ENCODE peak calls at places on chromosomes 16 and 17, in eight cellular contexts. X, N, Z, C, A, O, S and V are unnamed samples.

GRCh38 chr17:18043491-18043890 is 4.3 kb downstream of the GID4 start:
- DNase-seq in X (no peak), N (no peak), Z (no peak), C (no peak), A (no peak), O (no peak), S (peak; percentile 30), V (no peak)

GRCh38 chr16:31138621-31139578 is 3.4 kb upstream of the PRSS8 start:
- DNase-seq in X (peak; percentile 76), N (peak; percentile 91), Z (peak; percentile 20), C (no peak), A (peak; percentile 91), O (no peak), S (no peak), V (no peak)

GRCh38 chr17:20184977-20185619 is 175.9 kb downstream of the SPECC1 start:
- DNase-seq in X (no peak), N (no peak), Z (no peak), C (no peak), A (no peak), O (no peak), S (peak; percentile 53), V (no peak)

GRCh38 chr16:10501016-10501607 is 79.3 kb downstream of the EMP2 start:
- DNase-seq in X (no peak), N (no peak), Z (no peak), C (no peak), A (no peak), O (no peak), S (peak; percentile 90), V (no peak)

GRCh38 chr17:39921323-39921722 is 2.9 kb upstream of the GSDMB start:
- DNase-seq in X (no peak), N (no peak), Z (no peak), C (no peak), A (no peak), O (no peak), S (no peak), V (no peak)

GRCh38 chr17:65366102-65366844 is 195.2 kb downstream of the AXIN2 start:
- DNase-seq in X (no peak), N (no peak), Z (no peak), C (no peak), A (no peak), O (no peak), S (no peak), V (no peak)

GRCh38 chr17:4232168-4232813 is 31.5 kb downstream of the ANKFY1 start:
- DNase-seq in X (no peak), N (no peak), Z (no peak), C (no peak), A (no peak), O (no peak), S (no peak), V (no peak)

GRCh38 chr16:88533381-88533831 is 36.8 kb upstream of the ZC3H18 start:
- DNase-seq in X (no peak), N (no peak), Z (peak; percentile 52), C (no peak), A (no peak), O (no peak), S (no peak), V (no peak)

GRCh38 chr17:77437747-77438146 is 297.0 kb downstream of the SEC14L1 start:
- DNase-seq in X (no peak), N (no peak), Z (no peak), C (no peak), A (no peak), O (no peak), S (no peak), V (no peak)

GRCh38 chr17:77645441-77646430 is 312.8 kb upstream of the TNRC6C start:
- DNase-seq in X (no peak), N (no peak), Z (no peak), C (no peak), A (no peak), O (no peak), S (no peak), V (no peak)

GRCh38 chr16:88678224-88678979 is 7.9 kb downstream of the SNAI3 start:
- DNase-seq in X (no peak), N (no peak), Z (no peak), C (no peak), A (no peak), O (no peak), S (no peak), V (no peak)

GRCh38 chr16:726438-727290 is at the start of the genes CCDC78 and HAGHL:
- DNase-seq in X (no peak), N (peak; percentile 65), Z (no peak), C (no peak), A (peak; percentile 61), O (no peak), S (peak; percentile 88), V (peak; percentile 81)

GRCh38 chr16:70778901-70779309 is 22.1 kb downstream of the VAC14 start:
- DNase-seq in X (peak; percentile 88), N (no peak), Z (peak; percentile 80), C (peak; percentile 80), A (peak; percentile 38), O (no peak), S (peak; percentile 25), V (peak; percentile 85)

GRCh38 chr16:58187092-58187491 is 10.8 kb downstream of the CSNK2A2 start:
- DNase-seq in X (no peak), N (no peak), Z (no peak), C (no peak), A (no peak), O (no peak), S (no peak), V (no peak)

GRCh38 chr17:82245144-82246039 is 16.6 kb downstream of the SLC16A3 start:
- DNase-seq in X (no peak), N (no peak), Z (no peak), C (no peak), A (no peak), O (no peak), S (no peak), V (peak; percentile 73)

DNA sequence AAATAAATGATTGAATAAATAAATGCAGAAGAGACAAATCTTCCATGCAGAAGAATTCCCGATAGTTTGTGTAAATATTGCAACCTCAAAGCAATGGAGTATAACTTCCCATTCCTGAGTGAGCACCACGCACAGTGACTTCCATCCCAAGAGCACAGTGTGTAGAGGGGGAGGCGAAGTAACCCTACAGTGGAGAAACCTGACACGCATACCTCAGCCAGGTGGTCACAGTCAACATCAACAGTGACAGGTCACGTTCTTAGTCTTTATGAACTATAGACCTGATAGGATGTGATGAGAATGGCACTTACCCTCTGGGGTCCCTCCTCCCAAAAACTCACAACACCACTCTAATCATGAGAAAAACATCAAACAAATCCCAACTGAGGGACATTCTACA is 111.6 kb downstream of the DYNLRB2 start:
- DNase-seq in X (no peak), N (no peak), Z (no peak), C (no peak), A (no peak), O (no peak), S (no peak), V (no peak)
- H3K27ac ChIP-seq in X (no peak overlapping the region), N (no peak overlapping the region), Z (no peak overlapping the region), C (no peak overlapping the region), A (no peak overlapping the region), O (no peak overlapping the region), S (no peak overlapping the region), V (no peak overlapping the region)

GRCh38 chr17:72386619-72387237 is 265.9 kb downstream of the SOX9 start:
- DNase-seq in X (no peak), N (no peak), Z (no peak), C (no peak), A (no peak), O (no peak), S (no peak), V (no peak)

GRCh38 chr17:72387969-72388368 is 267.1 kb downstream of the SOX9 start:
- DNase-seq in X (no peak), N (no peak), Z (no peak), C (no peak), A (no peak), O (no peak), S (no peak), V (no peak)

GRCh38 chr17:72385482-72385881 is 264.7 kb downstream of the SOX9 start:
- DNase-seq in X (no peak), N (no peak), Z (no peak), C (no peak), A (no peak), O (no peak), S (no peak), V (no peak)

GRCh38 chr17:72388765-72389473 is 268.1 kb downstream of the SOX9 start:
- DNase-seq in X (peak; percentile 87), N (no peak), Z (no peak), C (no peak), A (no peak), O (peak; percentile 93), S (no peak), V (no peak)

DNA sequence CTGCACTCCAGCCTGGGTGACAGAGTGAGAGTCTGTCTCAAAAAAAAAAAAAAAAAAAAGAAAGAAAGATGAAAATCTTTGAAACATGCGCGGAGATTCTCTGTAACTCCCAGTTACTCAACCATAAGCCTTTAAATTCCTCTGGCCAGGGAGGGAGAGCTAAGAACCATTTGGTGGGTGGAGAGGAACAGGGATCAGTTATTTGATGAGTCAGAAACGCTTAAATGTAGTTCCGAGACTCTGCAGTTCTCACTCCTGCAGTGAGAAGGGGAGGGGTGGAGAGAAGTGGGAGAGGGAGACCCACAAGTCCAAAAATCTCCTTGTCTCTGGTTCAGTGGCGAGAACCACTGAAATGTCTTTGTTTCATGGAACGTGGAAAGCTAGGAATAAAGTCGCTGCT is 266.7 kb downstream of the SOX9 start:
- DNase-seq in X (no peak), N (no peak), Z (no peak), C (no peak), A (no peak), O (no peak), S (no peak), V (no peak)
- TF ChIP-seq EP300 in X (no peak), N (no peak), Z (no peak), C (no peak), A (no peak), O (no peak), S (no peak), V (no peak)

GRCh38 chr17:75181110-75181509 is 1.6 kb downstream of the SUMO2 start:
- DNase-seq in X (no peak), N (no peak), Z (no peak), C (no peak), A (no peak), O (no peak), S (no peak), V (no peak)
- H3K27ac ChIP-seq in X (peak overlapping the region; percentile 98), N (peak overlapping the region; percentile 100), Z (no peak overlapping the region), C (peak overlapping the region; percentile 97), A (peak overlapping the region; percentile 99), O (peak overlapping the region; percentile 95), S (peak overlapping the region; percentile 100), V (peak overlapping the region; percentile 92)

GRCh38 chr17:50603340-50603739 is 31.3 kb upstream of the ABCC3 start:
- DNase-seq in X (peak; percentile 68), N (no peak), Z (no peak), C (no peak), A (no peak), O (no peak), S (peak; percentile 45), V (no peak)

GRCh38 chr17:50604470-50604869 is 30.2 kb upstream of the ABCC3 start:
- DNase-seq in X (no peak), N (peak; percentile 37), Z (peak; percentile 94), C (no peak), A (peak; percentile 19), O (no peak), S (no peak), V (peak; percentile 86)

GRCh38 chr17:50602514-50603235 is 32.0 kb upstream of the ABCC3 start:
- DNase-seq in X (no peak), N (no peak), Z (no peak), C (no peak), A (no peak), O (no peak), S (no peak), V (no peak)

GRCh38 chr17:50607522-50607921 is 27.2 kb upstream of the ABCC3 start:
- DNase-seq in X (no peak), N (no peak), Z (no peak), C (no peak), A (no peak), O (no peak), S (no peak), V (no peak)

GRCh38 chr17:50605434-50605833 is 29.2 kb upstream of the ABCC3 start:
- DNase-seq in X (no peak), N (no peak), Z (no peak), C (no peak), A (no peak), O (no peak), S (peak; percentile 24), V (no peak)
- TF ChIP-seq EP300 in X (no peak), N (no peak), Z (no peak), C (no peak), A (no peak), O (no peak), S (no peak), V (no peak)